ENCODE peak calls at places on chromosomes 6 and 20, in ten cellular contexts. U is bronchial epithelial cell, V is astrocyte of the spinal cord, K is endodermal cell, W is GM12865, Y is neural progenitor cell, O is H9, Q is AG10803, Z is upper lobe of right lung, I is brain microvascular endothelial cell. L is an unnamed sample.

GRCh38 chr20:5041433-5041832 is 40.1 kb upstream of the SLC23A2 start:
- DNase-seq in Y (peak), K (peak), U (no peak), O (peak), Z (no peak), W (no peak), I (peak), Q (peak), V (peak), L (no peak)

GRCh38 chr20:43765933-43766332 is 39.1 kb upstream of the GTSF1L start:
- DNase-seq in V (no peak), O (no peak), Z (no peak), I (no peak), Q (no peak), U (no peak), W (no peak), Y (no peak), K (no peak), L (no peak)

GRCh38 chr20:36969478-36970186 is 18.1 kb upstream of the SAMHD1 start:
- DNase-seq in I (no peak), U (no peak), W (no peak), K (no peak), Z (no peak), Y (no peak), Q (no peak), O (no peak), V (no peak), L (no peak)

GRCh38 chr6:26355366-26355765 is 9.6 kb upstream of the BTN3A2 start:
- DNase-seq in K (no peak), O (no peak), Q (no peak), Z (no peak), I (no peak), U (no peak), W (no peak), Y (no peak), V (no peak), L (no peak)

GRCh38 chr6:153096792-153097191 is 34.3 kb downstream of the RGS17 start:
- DNase-seq in Y (no peak), I (no peak), U (peak), Q (no peak), V (no peak), W (no peak), K (no peak), Z (no peak), O (no peak), L (no peak)

GRCh38 chr6:69917834-69918233 is 51.5 kb downstream of the COL19A1 start:
- DNase-seq in V (peak), O (no peak), U (peak), Y (no peak), K (no peak), Z (no peak), W (peak), I (peak), Q (peak), L (peak)

GRCh38 chr20:46118481-46119020 is 437 bp downstream of the CD40 start:
- DNase-seq in U (no peak), W (peak), Z (peak), Q (no peak), K (peak), O (peak), Y (peak), V (no peak), I (no peak), L (peak)

GRCh38 chr6:149079456-149079855 is 238.1 kb upstream of the TAB2 start:
- DNase-seq in Y (no peak), W (no peak), U (no peak), V (no peak), K (no peak), I (no peak), Z (no peak), O (no peak), Q (no peak), L (no peak)

GRCh38 chr20:19252670-19253120 is 40.3 kb downstream of the SLC24A3 start:
- DNase-seq in V (no peak), Y (no peak), Q (peak), W (no peak), K (no peak), I (no peak), Z (peak), O (no peak), U (peak), L (no peak)

GRCh38 chr20:35369804-35370203 is 42.0 kb downstream of the UQCC1 start:
- DNase-seq in U (peak), Z (no peak), K (no peak), W (no peak), V (peak), Y (no peak), I (peak), Q (peak), O (no peak), L (no peak)

GRCh38 chr20:31908424-31908823 is 38.0 kb downstream of the TTLL9 start:
- DNase-seq in O (no peak), W (no peak), U (no peak), Q (no peak), V (no peak), I (no peak), Y (no peak), Z (peak), K (peak), L (no peak)

GRCh38 chr6:116405147-116405546 is 34.4 kb downstream of the DSE start:
- DNase-seq in O (no peak), Z (no peak), I (no peak), Y (peak), K (no peak), U (no peak), V (peak), W (peak), Q (peak), L (peak)

GRCh38 chr6:13457577-13457976 is 29.8 kb downstream of the GFOD1 start:
- DNase-seq in V (peak), Z (no peak), Y (no peak), K (peak), O (no peak), U (peak), Q (no peak), W (no peak), I (no peak), L (no peak)

GRCh38 chr6:1257778-1258177 is 54.1 kb upstream of the FOXQ1 start:
- DNase-seq in W (peak), I (no peak), U (no peak), O (no peak), Q (no peak), V (no peak), K (no peak), Y (no peak), Z (no peak), L (no peak)

GRCh38 chr20:62494537-62494936 is 18.7 kb upstream of the GATA5 start:
- DNase-seq in Y (no peak), Q (no peak), K (no peak), V (no peak), W (peak), I (no peak), U (no peak), Z (no peak), O (no peak), L (no peak)

GRCh38 chr20:63519765-63520593 is 586 bp upstream of the PPDPF start:
- DNase-seq in Y (peak), Z (peak), Q (peak), K (peak), V (peak), U (peak), W (peak), O (peak), I (no peak), L (peak)

GRCh38 chr20:62688855-62689460 is 19.7 kb upstream of the NTSR1 start:
- DNase-seq in Q (no peak), I (peak), Z (no peak), W (no peak), Y (peak), K (no peak), V (peak), U (no peak), O (no peak), L (no peak)

GRCh38 chr6:37150314-37150713 is 19.6 kb upstream of the PIM1 start:
- DNase-seq in O (no peak), Y (no peak), K (no peak), U (no peak), I (no peak), V (no peak), Z (no peak), W (no peak), Q (no peak), L (no peak)
- TF ChIP-seq CTCF in O (no peak), Y (no peak), K (no peak), U (no peak), I (no peak), V (no peak), Z (no peak), W (no peak), Q (no peak), L (no peak)

DNA sequence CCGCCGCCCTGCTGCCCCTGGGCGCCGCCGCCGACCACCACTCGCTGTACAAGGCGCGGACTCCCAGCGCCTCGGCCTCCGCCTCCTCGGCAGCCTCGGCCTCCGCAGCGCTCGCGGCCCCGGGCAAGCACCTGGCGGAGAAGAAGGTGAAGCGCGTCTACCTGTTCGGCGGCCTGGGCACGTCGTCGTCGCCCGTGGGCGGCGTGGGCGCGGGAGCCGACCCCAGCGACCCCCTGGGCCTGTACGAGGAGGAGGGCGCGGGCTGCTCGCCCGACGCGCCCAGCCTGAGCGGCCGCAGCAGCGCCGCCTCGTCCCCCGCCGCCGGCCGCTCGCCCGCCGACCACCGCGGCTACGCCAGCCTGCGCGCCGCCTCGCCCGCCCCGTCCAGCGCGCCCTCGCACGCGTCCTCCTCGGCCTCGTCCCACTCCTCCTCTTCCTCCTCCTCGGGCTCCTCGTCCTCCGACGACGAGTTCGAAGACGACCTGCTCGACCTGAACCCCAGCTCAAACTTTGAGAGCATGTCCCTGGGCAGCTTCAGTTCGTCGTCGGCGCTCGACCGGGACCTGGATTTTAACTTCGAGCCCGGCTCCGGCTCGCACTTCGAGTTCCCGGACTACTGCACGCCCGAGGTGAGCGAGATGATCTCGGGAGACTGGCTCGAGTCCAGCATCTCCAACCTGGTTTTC is 1.9 kb downstream of the SOX4 start:
- DNase-seq in I (no peak), K (no peak), V (peak), Q (peak), Y (peak), W (peak), Z (peak), O (no peak), U (no peak), L (peak)
- TF ChIP-seq CTCF in I (no peak), K (peak), V (no peak), Q (no peak), Y (peak), W (peak), Z (no peak), O (peak), U (peak), L (no peak)

GRCh38 chr6:158387036-158387435 is 74.8 kb downstream of the TULP4 start:
- DNase-seq in O (no peak), W (peak), V (no peak), Y (no peak), K (no peak), Q (no peak), Z (no peak), U (no peak), I (no peak), L (no peak)
- TF ChIP-seq CTCF in O (peak), W (no peak), V (peak), Y (no peak), K (peak), Q (no peak), Z (no peak), U (no peak), I (peak), L (no peak)

DNA sequence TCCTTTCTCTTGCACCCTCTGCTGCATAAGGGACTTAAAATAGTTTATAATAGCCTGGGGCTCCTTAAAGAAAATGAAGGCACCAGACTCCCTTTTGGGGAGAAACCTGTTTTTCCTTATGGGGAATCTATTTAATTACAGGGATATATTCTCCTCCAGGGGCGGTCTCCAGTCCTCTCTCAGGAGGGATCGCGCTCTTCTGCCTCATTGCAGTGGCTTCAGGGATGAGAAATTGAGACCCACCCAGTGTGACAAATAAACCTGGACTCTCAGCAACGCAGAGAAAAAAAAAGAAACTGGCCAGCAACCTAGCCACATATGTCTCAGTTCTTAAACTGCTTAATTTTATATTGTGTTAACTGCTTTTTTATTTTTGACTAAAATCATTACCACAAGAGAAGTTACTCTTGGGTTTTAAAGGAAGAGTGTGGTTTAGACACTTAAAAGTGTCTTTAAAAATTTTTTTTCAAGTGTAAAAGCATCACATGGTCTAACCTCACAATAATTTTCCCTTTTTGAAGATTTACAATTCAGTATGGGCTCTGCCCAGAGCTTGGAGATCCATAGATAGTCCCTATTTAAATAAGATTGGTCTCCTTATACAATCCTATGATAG is 11.7 kb upstream of the GOPC start:
- DNase-seq in V (peak), Y (peak), W (no peak), Z (no peak), O (no peak), U (no peak), K (peak), Q (peak), I (no peak), L (no peak)
- TF ChIP-seq CTCF in V (no peak), Y (no peak), W (no peak), Z (no peak), O (no peak), U (no peak), K (no peak), Q (no peak), I (no peak), L (no peak)

DNA sequence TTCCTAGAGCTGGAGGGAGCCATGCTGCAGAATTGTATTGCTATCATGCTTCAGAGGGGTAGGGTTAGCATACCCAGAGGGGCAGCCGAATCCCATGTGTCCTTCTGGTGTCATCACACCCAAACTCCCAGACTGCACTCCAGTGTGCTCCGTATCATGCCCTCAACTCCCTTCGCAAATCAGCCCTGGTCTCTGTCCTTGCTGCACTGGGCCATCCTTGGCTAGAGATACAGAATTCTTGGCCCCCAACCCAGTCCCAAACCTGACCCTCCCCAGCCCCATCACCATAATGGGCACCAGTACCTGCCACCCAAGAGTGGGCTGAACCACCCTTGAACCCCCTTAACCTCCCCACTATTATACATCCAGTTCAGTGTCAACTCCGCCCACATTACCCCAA is 138.3 kb downstream of the ANKRD60 start:
- DNase-seq in O (no peak), V (no peak), Z (no peak), W (no peak), U (no peak), Q (no peak), I (no peak), K (no peak), Y (no peak), L (no peak)
- TF ChIP-seq CTCF in O (no peak), V (no peak), Z (no peak), W (no peak), U (no peak), Q (no peak), I (no peak), K (no peak), Y (no peak), L (no peak)

GRCh38 chr6:159529820-159530405 is 163.1 kb downstream of the SOD2 start:
- DNase-seq in I (no peak), O (no peak), Z (no peak), K (no peak), Q (peak), U (no peak), V (no peak), W (no peak), Y (no peak), L (no peak)

GRCh38 chr6:159532155-159532554 is 160.9 kb downstream of the SOD2 start:
- DNase-seq in Z (no peak), Y (no peak), Q (no peak), V (no peak), W (no peak), K (peak), O (peak), U (no peak), I (no peak), L (no peak)

GRCh38 chr6:159522877-159523547 is 170.0 kb downstream of the SOD2 start:
- DNase-seq in Z (no peak), K (no peak), V (no peak), W (no peak), Y (no peak), O (no peak), Q (no peak), I (no peak), U (no peak), L (no peak)

GRCh38 chr6:159525445-159526031 is 167.5 kb downstream of the SOD2 start:
- DNase-seq in W (no peak), U (no peak), Q (no peak), K (no peak), Y (peak), I (no peak), Z (no peak), V (no peak), O (no peak), L (no peak)

GRCh38 chr6:159527351-159527750 is 165.7 kb downstream of the SOD2 start:
- DNase-seq in Z (no peak), W (no peak), Q (no peak), U (no peak), V (no peak), I (no peak), K (no peak), O (no peak), Y (peak), L (no peak)
- TF ChIP-seq CTCF in Z (no peak), W (no peak), Q (no peak), U (no peak), V (no peak), I (no peak), K (peak), O (peak), Y (peak), L (no peak)

GRCh38 chr6:47073125-47074110 is 31.3 kb upstream of the ADGRF1 start:
- DNase-seq in W (no peak), I (no peak), U (peak), K (no peak), Y (no peak), Z (no peak), V (no peak), Q (no peak), O (no peak), L (no peak)
- TF ChIP-seq CTCF in W (peak), I (peak), U (peak), K (peak), Y (peak), Z (peak), V (peak), Q (peak), O (peak), L (no peak)

GRCh38 chr6:35496036-35496850 is 636 bp downstream of the TEAD3 start:
- DNase-seq in U (no peak), W (no peak), V (peak), Y (peak), K (peak), O (no peak), Z (peak), I (no peak), Q (peak), L (no peak)

GRCh38 chr6:35496851-35497570 is at the start of gene TEAD3:
- DNase-seq in W (peak), U (peak), I (peak), V (peak), Z (peak), O (peak), Q (peak), K (peak), Y (peak), L (peak)

GRCh38 chr6:35498407-35499045 is 1.6 kb upstream of the TEAD3 start:
- DNase-seq in U (no peak), V (no peak), W (no peak), Q (no peak), I (no peak), Z (no peak), Y (no peak), O (no peak), K (peak), L (no peak)

GRCh38 chr6:35499372-35499771 is 2.5 kb upstream of the TEAD3 start:
- DNase-seq in O (no peak), Y (no peak), W (no peak), V (no peak), Z (no peak), U (no peak), K (no peak), Q (no peak), I (no peak), L (no peak)

DNA sequence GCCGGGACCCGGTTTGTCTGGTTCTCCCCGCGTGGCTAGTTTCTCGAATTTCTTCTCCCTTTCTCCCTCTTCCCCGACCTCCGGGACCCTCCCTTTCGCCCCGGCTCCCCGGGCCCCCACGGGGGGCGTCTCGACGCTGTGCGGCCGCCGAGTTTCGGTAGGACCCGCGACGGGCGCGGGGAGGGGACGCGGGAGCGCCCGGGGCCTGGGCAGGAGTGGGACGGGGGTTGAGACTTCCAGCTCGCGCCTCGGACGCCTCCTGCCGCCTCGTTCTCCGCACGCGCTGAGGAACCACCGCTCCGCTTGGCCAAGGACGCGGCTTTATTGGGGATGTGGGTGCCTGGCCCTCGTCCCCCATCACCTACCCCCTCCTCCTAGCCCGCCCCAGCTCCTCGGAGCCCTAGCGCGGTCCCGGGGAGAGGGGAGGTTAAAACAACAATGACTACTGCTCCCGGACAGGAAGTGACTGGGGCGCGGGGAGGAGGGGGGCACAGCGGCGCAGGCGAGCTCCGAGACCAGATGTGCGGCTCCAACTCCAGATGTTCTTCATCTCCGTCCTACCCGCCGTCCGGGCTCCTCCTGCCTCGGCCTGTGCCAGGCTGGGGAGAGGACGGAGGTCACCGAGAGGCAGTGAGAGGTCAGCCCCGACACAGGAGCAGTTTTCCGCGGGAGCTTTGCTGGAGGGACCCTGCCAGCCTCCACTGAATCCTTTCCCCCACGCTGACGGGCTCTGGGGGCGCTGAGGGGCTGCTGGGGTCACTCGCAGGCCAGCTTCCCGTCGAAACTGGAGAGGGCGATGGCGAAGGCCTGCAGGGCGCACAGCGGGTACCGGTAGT is 910 bp upstream of the TEAD3 start:
- DNase-seq in O (peak), U (peak), Q (peak), I (peak), Z (peak), Y (peak), W (no peak), V (peak), K (peak), L (peak)
- TF ChIP-seq CTCF in O (no peak), U (peak), Q (no peak), I (peak), Z (no peak), Y (no peak), W (no peak), V (no peak), K (no peak), L (no peak)